ENCODE peak calls at places on chromosome 2, in four cellular contexts. I, S, W and X are unnamed samples.

GRCh38 chr2:207505728-207506127 is 24.0 kb upstream of the CREB1 start:
- DNase-seq in I (no peak), S (no peak), W (no peak), X (no peak)

GRCh38 chr2:23243258-23243657 is 141.7 kb upstream of the KLHL29 start:
- DNase-seq in I (no peak), S (no peak), W (no peak), X (no peak)

GRCh38 chr2:55010149-55010591 is 40.1 kb downstream of the RTN4 start:
- DNase-seq in I (no peak), S (peak), W (no peak), X (no peak)

GRCh38 chr2:183995632-183996031 is 602.7 kb upstream of the ZNF804A start:
- DNase-seq in I (no peak), S (no peak), W (no peak), X (no peak)

GRCh38 chr2:36587091-36587490 is 10.9 kb downstream of the FEZ2 start:
- DNase-seq in I (no peak), S (no peak), W (no peak), X (no peak)

GRCh38 chr2:223967981-223968380 is 10.7 kb downstream of the MRPL44 start:
- DNase-seq in I (no peak), S (no peak), W (no peak), X (no peak)

GRCh38 chr2:69177785-69178636 is 165.0 kb downstream of the ANTXR1 start:
- DNase-seq in I (no peak), S (peak), W (peak), X (peak)

GRCh38 chr2:64406407-64406774 is 47.6 kb upstream of the LGALSL start:
- DNase-seq in I (no peak), S (no peak), W (no peak), X (peak)

GRCh38 chr2:232857158-232857563 is 12.9 kb upstream of the SNORC start:
- DNase-seq in I (no peak), S (no peak), W (no peak), X (no peak)